ENCODE peak calls at places on chromosomes 4 and X, in nine cellular contexts. D is activated effector memory CD4-positive, alpha-beta T cell treated with anti-CD3 and anti-CD28 coated beads, Interleukin-2, amount 50 U/mL, for 16 hours; R is fibroblast of mammary gland; T is CD8-positive, alpha-beta memory T cell; X is activated CD4-positive, CD25-positive, alpha-beta regulatory T cell treated with anti-CD3 and anti-CD28 coated beads, Interleukin-2, amount 50 U/mL, for 72 hours; Z is amygdala; O is GM04504; E is epithelial cell of esophagus; M is stimulated activated CD4-positive, alpha-beta T cell treated with anti-CD3 and anti-CD28 coated beads, TNF-alpha, amount 100 ng/mL, for 1 hour. C is an unnamed sample.

GRCh38 chrX:119391279-119391678 is 7.9 kb upstream of the SLC25A43 start:
- DNase-seq in D (no peak), T (no peak), R (peak), O (no peak), Z (no peak), E (peak), M (no peak), X (no peak), C (no peak)

GRCh38 chr4:3123201-3123671 is 48.8 kb downstream of the HTT start:
- DNase-seq in O (peak), M (no peak), D (no peak), X (no peak), T (no peak), Z (no peak), E (peak), R (peak), C (no peak)

GRCh38 chr4:109826719-109827118 is 1.1 kb upstream of the RRH start:
- DNase-seq in R (peak), O (no peak), X (no peak), M (no peak), D (no peak), T (peak), E (peak), Z (no peak), C (no peak)

GRCh38 chr4:155403886-155404285 is 27.1 kb upstream of the MAP9 start:
- DNase-seq in R (peak), E (peak), T (no peak), D (no peak), X (no peak), Z (no peak), O (no peak), M (no peak), C (no peak)

GRCh38 chr4:8540072-8540471 is 40.1 kb upstream of the GPR78 start:
- DNase-seq in R (no peak), D (peak), O (no peak), E (no peak), T (no peak), M (no peak), Z (no peak), X (no peak), C (no peak)

GRCh38 chr4:10762541-10762940 is 78.0 kb upstream of the CLNK start:
- DNase-seq in M (no peak), R (peak), X (no peak), D (no peak), Z (no peak), E (peak), O (no peak), T (no peak), C (no peak)

GRCh38 chr4:87317527-87317926 is 5.2 kb downstream of the HSD17B13 start:
- DNase-seq in Z (no peak), X (no peak), D (no peak), T (no peak), O (no peak), R (peak), E (peak), M (no peak), C (no peak)

GRCh38 chr4:77881460-77882295 is 19.0 kb downstream of the MRPL1 start:
- DNase-seq in E (peak), D (no peak), T (no peak), O (no peak), Z (no peak), X (no peak), M (no peak), R (peak), C (no peak)

GRCh38 chr4:182023469-182023868 is 219.7 kb upstream of the TENM3 start:
- DNase-seq in M (no peak), X (no peak), O (no peak), R (no peak), Z (no peak), T (no peak), E (no peak), D (no peak), C (no peak)

C was measured in activated naive CD8-positive, alpha-beta T cell treated with anti-CD3 and anti-CD28 coated beads, Interleukin-2, amount 50 U/mL, for 16 hours.